ENCODE peak calls at places on chromosome 22, in four cellular contexts. U is CD8-positive, alpha-beta T cell; C is H1; S is body of pancreas. H is an unnamed sample. For H3K4me1 and H3K27me3, the result is how much of the 10 kb centered on the place peaks cover.

GRCh38 chr22:17109113-17109865 is 11.9 kb downstream of the TMEM121B start:
- DNase-seq in U (no peak), C (no peak), S (no peak), H (no peak)

GRCh38 chr22:37802310-37803194 is 5.2 kb upstream of the GCAT start:
- DNase-seq in U (no peak), C (peak), S (peak), H (peak)

GRCh38 chr22:40982482-40983385 is 31.6 kb downstream of the RBX1 start:
- DNase-seq in U (no peak), C (no peak), S (no peak), H (no peak)

GRCh38 chr22:42721045-42721434 is 370 bp upstream of the A4GALT start:
- DNase-seq in U (no peak), C (no peak), S (no peak), H (no peak)

GRCh38 chr22:40557972-40558371 is 78.5 kb downstream of the MRTFA start:
- DNase-seq in U (no peak), C (no peak), S (no peak), H (no peak)

GRCh38 chr22:45240137-45240809 is 421 bp downstream of the KIAA0930 start:
- DNase-seq in U (no peak), C (peak), S (no peak), H (peak)

GRCh38 chr22:37641251-37641949 is 1.9 kb downstream of the SH3BP1 start:
- DNase-seq in U (no peak), C (no peak), S (no peak), H (no peak)

GRCh38 chr22:33577862-33578411 is 342.3 kb downstream of the LARGE1 start:
- DNase-seq in U (no peak), C (no peak), S (peak), H (no peak)

GRCh38 chr22:29071261-29072045 is 1.4 kb upstream of the KREMEN1 start:
- DNase-seq in U (no peak), C (peak), S (peak), H (peak)

GRCh38 chr22:39148727-39149535 is 3.5 kb downstream of the CBX7 start:
- DNase-seq in U (no peak), C (peak), S (peak), H (peak)

DNA sequence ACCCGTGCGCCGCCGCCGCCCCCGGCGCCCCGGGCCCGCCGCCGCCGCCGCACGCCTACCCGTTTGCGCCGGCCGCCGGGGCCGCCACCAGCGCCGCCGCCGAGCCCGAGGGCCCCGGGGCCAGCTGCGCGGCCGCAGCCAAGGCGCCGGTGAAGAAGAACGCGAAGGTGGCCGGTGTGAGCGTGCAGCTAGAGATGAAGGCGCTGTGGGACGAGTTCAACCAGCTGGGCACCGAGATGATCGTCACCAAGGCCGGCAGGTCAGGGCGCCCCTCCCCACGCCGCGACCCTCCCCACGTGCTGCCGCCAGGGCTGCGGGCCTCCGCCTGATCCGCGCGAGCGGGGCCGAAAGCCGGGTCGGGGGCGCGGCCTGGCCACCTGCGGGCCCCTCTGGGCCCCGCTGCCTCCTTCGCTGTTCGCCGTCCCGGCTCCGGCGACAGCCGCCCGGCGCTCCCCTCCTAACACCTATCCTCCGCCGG is 483 bp downstream of the TBX1 start:
- DNase-seq in U (no peak), C (no peak), S (no peak), H (no peak)
- H3K4me3 ChIP-seq in U (no peak), C (no peak), S (no peak), H (peak)

GRCh38 chr22:46762238-46763050 is at the start of gene TBC1D22A:
- DNase-seq in U (peak), C (peak), S (peak), H (peak)
- H3K4me1 ChIP-seq in U (under half), C (under half), S (under half), H (under half)

DNA sequence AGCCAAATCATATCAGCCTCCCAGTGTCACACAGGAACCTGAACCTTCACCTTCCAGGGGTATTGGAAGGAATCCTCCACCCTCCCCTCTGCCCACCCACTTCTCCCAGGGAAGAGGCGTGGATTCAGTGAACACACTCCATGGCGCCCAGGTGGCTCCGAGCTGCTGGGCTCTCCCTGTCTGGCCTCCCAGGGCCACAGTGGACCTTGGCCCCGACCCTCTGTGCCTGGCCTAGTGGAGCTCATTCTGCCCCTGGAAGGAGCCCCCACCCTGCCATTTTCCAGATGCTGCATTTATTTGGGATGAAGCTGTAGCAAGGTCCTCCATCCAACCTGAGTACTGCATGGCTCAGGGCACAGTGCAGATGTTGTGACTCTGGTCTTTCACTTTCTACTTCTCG is 1340.1 kb downstream of the TBC1D22A start:
- DNase-seq in U (no peak), C (no peak), S (no peak), H (no peak)
- H3K27me3 ChIP-seq in U (under half), C (under half), S (under half), H (under half)

DNA sequence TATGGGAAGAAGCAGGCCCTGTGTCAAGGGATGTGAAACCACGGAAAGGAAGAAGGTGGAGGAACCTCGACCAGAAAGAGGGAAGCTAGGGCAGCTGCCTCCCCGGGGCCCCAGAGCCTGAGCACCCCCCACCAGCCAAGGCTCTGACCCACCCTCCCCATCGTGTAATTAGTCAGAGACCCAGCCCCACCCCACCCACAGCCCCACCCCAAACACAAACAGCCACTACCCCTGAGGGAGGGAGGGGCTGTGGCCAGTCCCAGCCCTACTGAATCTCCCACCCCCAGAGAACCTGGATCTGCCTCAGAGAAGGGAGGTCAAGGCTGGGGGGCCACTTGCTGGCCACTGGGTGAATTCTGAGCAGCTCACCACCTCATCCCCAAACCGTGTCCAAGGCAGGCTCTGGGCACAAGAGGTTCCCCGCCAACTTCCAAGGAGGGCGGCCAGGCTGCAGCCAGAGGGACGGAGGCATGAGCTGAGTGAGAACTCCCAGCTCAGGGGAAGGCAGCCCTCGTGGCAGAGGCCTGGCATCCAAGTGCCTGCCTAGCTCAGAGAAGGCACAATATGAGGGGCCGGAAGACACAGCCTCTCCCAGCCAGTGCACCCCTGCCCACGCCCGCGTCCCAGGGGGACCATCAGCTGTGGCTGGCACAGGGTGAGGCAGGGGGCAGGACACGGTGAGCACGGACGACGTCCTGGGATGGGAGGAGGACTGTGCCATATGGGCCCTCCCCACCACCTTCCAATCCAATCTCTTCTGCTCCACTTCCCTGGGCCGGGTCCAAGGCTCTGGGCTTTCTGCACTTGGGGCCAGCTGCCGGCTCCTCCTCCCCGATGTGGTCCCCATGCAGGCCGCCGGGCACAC is 2.7 kb downstream of the PLXNB2 start:
- DNase-seq in U (no peak), C (no peak), S (peak), H (no peak)
- H3K4me3 ChIP-seq in U (no peak), C (no peak), S (no peak), H (peak)

GRCh38 chr22:21626073-21626734 is 3.6 kb downstream of the YDJC start:
- DNase-seq in U (no peak), C (no peak), S (no peak), H (no peak)

GRCh38 chr22:21626735-21627469 is 2.9 kb downstream of the YDJC start:
- DNase-seq in U (no peak), C (no peak), S (no peak), H (no peak)

GRCh38 chr22:21624120-21624879 is 5.5 kb downstream of the YDJC start:
- DNase-seq in U (no peak), C (peak), S (no peak), H (peak)

GRCh38 chr22:21623402-21623970 is 6.3 kb downstream of the YDJC start:
- DNase-seq in U (no peak), C (no peak), S (no peak), H (no peak)

GRCh38 chr22:21624880-21625791 is 4.7 kb downstream of the YDJC start:
- DNase-seq in U (no peak), C (no peak), S (no peak), H (no peak)
- H3K4me1 ChIP-seq in U (under half), C (under half), S (under half), H (under half)

GRCh38 chr22:22767876-22768602 is 119.6 kb upstream of the IGLL5 start:
- DNase-seq in U (no peak), C (no peak), S (no peak), H (peak)
- H3K27me3 ChIP-seq in U (under half), C (half or more), S (under half), H (under half)

GRCh38 chr22:50266994-50267393 is 3.2 kb downstream of the MAPK11 start:
- DNase-seq in U (no peak), C (no peak), S (no peak), H (no peak)
- H3K4me3 ChIP-seq in U (no peak), C (no peak), S (no peak), H (no peak)

DNA sequence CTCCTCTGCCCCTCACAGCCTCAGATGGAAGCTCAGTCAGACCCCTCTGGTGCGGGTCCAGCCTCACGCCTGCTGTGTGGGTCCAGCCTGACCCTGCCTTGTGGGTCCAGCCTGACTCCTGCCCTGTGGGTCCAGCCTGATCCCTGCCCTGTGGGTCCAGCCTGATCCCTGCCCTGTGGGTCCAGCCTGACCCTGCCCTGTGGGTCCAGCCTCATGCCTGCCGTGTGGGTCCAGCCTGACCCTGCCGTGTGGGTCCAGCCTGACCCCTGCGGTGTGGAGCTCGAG is 445.3 kb downstream of the BRD1 start:
- DNase-seq in U (no peak), C (no peak), S (no peak), H (no peak)
- H3K4me1 ChIP-seq in U (under half), C (under half), S (under half), H (under half)

DNA sequence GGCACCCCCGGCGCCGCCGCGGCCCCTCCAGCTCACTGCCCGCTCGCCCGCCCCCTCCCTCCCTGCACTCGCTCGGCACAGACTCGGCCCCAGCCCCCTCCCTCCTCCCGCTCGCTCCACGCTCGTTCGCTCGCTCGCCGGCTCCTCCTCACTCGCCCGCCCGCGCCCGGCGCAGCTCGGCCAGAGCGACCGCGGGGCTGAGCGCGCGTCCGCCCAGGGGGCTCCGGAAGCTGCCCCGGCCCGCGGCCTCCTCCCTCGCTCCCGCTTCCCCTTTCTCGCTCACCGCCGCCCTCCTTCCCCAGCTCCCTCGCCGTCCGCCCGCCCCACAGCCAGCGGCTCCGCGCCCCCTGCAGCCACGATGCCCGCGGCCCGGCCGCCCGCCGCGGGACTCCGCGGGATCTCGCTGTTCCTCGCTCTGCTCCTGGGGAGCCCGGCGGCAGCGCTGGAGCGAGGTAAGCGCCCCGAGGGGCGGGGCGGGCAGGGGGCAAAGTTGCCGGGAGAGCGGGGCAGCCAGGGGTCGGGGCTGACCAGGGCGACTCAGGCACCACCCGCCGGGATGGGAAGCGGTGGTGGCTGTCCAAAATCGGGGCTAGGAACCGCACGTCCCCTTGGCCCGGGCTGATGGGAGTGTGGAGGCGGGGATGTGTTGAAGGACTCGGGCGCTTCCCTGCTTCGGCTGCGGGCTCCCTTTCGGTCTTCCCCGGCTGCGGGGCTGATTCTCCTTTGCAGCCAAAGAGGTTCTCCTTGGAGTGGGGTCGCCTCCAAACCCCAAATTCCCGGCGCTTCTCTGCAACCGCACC is at the start of gene SEZ6L:
- DNase-seq in U (no peak), C (peak), S (peak), H (peak)
- H3K27me3 ChIP-seq in U (under half), C (under half), S (under half), H (under half)